ENCODE peak calls at places on chromosomes 3 and 15, in six cellular contexts. N is OCI-LY7, Y is BJ, F is WTC11, G is dorsolateral prefrontal cortex, B is GM12865. V is an unnamed sample.

GRCh38 chr3:112459750-112460149 is 39.5 kb downstream of the BTLA start:
- DNase-seq in N (no peak), Y (no peak), F (no peak), G (no peak), B (peak), V (no peak)

GRCh38 chr3:10760199-10760598 is 55.8 kb upstream of the SLC6A11 start:
- DNase-seq in N (no peak), Y (no peak), F (no peak), G (no peak), B (no peak), V (no peak)

GRCh38 chr3:54355795-54356194 is 233.4 kb downstream of the CACNA2D3 start:
- DNase-seq in N (no peak), Y (no peak), F (no peak), G (no peak), B (no peak), V (no peak)

GRCh38 chr3:30162579-30162978 is 443.8 kb upstream of the TGFBR2 start:
- DNase-seq in N (no peak), Y (peak), F (no peak), G (no peak), B (no peak), V (no peak)

GRCh38 chr3:63847718-63848450 is 15.7 kb downstream of the THOC7 start:
- DNase-seq in N (no peak), Y (no peak), F (no peak), G (no peak), B (no peak), V (no peak)

GRCh38 chr3:194758716-194759115 is 73.0 kb downstream of the FAM43A start:
- DNase-seq in N (no peak), Y (no peak), F (no peak), G (peak), B (no peak), V (no peak)

GRCh38 chr15:26929588-26929987 is 41.4 kb upstream of the GABRG3 start:
- DNase-seq in N (no peak), Y (no peak), F (no peak), G (no peak), B (no peak), V (no peak)

GRCh38 chr15:29669823-29670222 is 152.4 kb downstream of the TJP1 start:
- DNase-seq in N (no peak), Y (no peak), F (no peak), G (no peak), B (peak), V (no peak)

GRCh38 chr3:74750901-74751300 is 136.4 kb upstream of the CNTN3 start:
- DNase-seq in N (no peak), Y (no peak), F (no peak), G (no peak), B (no peak), V (no peak)

GRCh38 chr15:52789601-52790165 is 453 bp downstream of the ONECUT1 start:
- DNase-seq in N (peak), Y (no peak), F (no peak), G (no peak), B (peak), V (no peak)

GRCh38 chr15:40269604-40270003 is 13.3 kb downstream of the ANKRD63 start:
- DNase-seq in N (no peak), Y (no peak), F (no peak), G (no peak), B (no peak), V (no peak)

GRCh38 chr3:61912158-61912557 is 350.8 kb downstream of the PTPRG start:
- DNase-seq in N (no peak), Y (no peak), F (no peak), G (no peak), B (peak), V (no peak)

GRCh38 chr3:118882353-118882947 is 152.2 kb downstream of the IGSF11 start:
- DNase-seq in N (peak), Y (no peak), F (peak), G (peak), B (peak), V (no peak)

GRCh38 chr15:49131403-49131802 is 24.0 kb downstream of the COPS2 start:
- DNase-seq in N (no peak), Y (no peak), F (no peak), G (no peak), B (no peak), V (no peak)

GRCh38 chr3:118080886-118081285 is 953.8 kb downstream of the IGSF11 start:
- DNase-seq in N (no peak), Y (no peak), F (no peak), G (no peak), B (no peak), V (no peak)

GRCh38 chr3:154886437-154886836 is 193.7 kb upstream of the MME start:
- DNase-seq in N (no peak), Y (peak), F (no peak), G (no peak), B (no peak), V (no peak)

DNA sequence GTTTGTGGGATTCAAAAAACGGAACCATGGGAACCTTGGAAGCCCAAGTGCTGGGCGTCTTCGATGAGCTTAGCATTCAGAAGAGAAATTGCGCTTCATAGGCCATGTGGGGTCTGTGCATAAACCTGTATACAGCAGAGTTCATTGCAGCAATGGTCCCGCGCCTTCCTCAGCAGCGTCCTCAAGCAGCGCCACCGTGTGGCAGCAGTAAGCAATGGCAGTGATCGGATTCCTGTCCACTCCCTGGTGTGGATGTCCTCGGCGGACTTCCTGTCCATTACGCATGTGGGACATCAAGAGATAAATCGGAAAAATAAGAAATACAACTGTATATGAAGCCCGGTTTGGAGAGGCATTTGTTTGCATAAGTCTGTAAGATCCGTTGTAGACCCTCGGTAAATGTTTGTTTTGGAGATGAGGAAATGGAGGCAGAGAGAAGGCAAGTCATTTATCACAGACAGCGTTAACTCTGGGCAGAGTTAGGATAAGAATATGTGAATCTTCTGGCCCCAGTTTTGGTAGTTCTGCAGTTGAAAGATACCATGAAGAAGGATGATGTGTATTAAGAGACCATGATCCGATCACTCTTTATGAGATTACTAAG is 57.7 kb downstream of the CNTN4 start:
- DNase-seq in N (no peak), Y (no peak), F (peak), G (no peak), B (peak), V (peak)
- TF ChIP-seq CTCF in N (peak), Y (no peak), F (peak), G (peak), B (peak), V (peak)

GRCh38 chr15:38308797-38309196 is 56.2 kb downstream of the SPRED1 start:
- DNase-seq in N (no peak), Y (no peak), F (no peak), G (no peak), B (peak), V (no peak)
- TF ChIP-seq CTCF in N (no peak), Y (no peak), F (no peak), G (no peak), B (no peak), V (no peak)

GRCh38 chr15:33680336-33680735 is 288.0 kb upstream of the CHRM5 start:
- DNase-seq in N (no peak), Y (no peak), F (no peak), G (no peak), B (no peak), V (no peak)
- TF ChIP-seq CTCF in N (no peak), Y (no peak), F (no peak), G (no peak), B (no peak), V (no peak)

DNA sequence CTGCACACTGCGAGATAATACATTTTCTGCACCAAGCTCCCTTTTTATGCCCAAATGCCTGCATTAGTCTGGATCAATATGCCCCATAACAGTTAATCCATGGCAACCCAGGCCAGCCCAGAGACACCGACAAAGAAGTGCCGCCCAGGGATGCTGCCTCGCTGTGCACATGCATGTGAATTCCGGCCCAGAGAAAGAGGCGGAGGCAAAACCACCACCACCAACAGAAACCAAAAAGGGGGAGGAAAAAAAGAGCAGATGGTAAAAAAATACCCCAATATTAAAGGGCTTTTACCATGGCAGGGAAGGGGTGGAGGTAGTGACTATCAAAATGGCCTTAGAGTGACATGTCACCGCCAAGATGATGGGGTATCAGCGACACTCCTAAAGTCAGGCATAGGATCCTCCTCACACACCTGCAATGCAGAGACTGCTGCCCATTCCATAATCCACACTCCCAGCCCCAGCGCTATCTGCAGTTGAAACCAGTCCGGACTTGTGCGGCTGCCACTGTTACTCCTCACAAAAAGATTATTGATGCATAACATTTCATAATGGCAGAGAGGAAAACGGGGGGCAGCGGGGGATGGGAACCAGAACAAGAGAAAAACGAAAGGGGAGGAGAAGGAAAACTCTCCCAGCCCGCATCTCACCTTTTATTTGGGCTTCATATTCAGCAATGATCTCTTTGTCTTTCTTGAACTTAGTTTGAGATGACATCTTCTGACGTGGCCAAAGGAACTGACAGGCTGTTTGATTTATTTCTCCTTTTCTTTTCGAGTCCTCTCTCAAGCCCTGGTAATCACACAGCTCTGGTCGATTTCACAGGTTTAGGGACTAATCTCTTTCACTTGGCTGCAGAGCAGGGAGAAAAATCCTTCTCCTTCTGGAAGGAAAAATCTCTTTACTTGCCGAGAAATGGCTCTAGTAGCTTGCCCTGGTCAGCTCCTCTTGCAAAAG is 934 bp downstream of the SRGAP3 start:
- DNase-seq in N (no peak), Y (no peak), F (no peak), G (no peak), B (no peak), V (no peak)
- TF ChIP-seq CTCF in N (no peak), Y (no peak), F (no peak), G (no peak), B (no peak), V (no peak)

V was measured in left lung.